ENCODE peak calls at places on chromosome 1, in eight cellular contexts. R, X, A, S, Y, G, L and U are unnamed samples.

GRCh38 chr1:70828177-70828576 is 219.4 kb downstream of the PTGER3 start:
- DNase-seq in R (no peak), X (no peak), A (no peak), S (no peak), Y (no peak), G (no peak), L (no peak), U (no peak)

GRCh38 chr1:115275216-115275615 is 62.8 kb downstream of the NGF start:
- DNase-seq in R (no peak), X (no peak), A (no peak), S (no peak), Y (no peak), G (peak; percentile 30), L (no peak), U (no peak)

GRCh38 chr1:185733818-185734709 is at the start of gene HMCN1:
- DNase-seq in R (peak; percentile 79), X (no peak), A (no peak), S (peak; percentile 65), Y (peak; percentile 34), G (peak; percentile 65), L (peak; percentile 82), U (peak; percentile 93)

GRCh38 chr1:7299994-7300393 is 471.1 kb upstream of the VAMP3 start:
- DNase-seq in R (no peak), X (no peak), A (no peak), S (no peak), Y (peak; percentile 65), G (peak; percentile 96), L (no peak), U (no peak)

GRCh38 chr1:55418625-55419024 is 203.5 kb upstream of the USP24 start:
- DNase-seq in R (no peak), X (no peak), A (no peak), S (no peak), Y (no peak), G (no peak), L (no peak), U (no peak)

GRCh38 chr1:183993132-183993531 is 44.4 kb downstream of the COLGALT2 start:
- DNase-seq in R (no peak), X (no peak), A (no peak), S (no peak), Y (no peak), G (no peak), L (no peak), U (no peak)

GRCh38 chr1:235883261-235883927 is 16.7 kb upstream of the LYST start:
- DNase-seq in R (peak; percentile 95), X (no peak), A (no peak), S (peak; percentile 57), Y (peak; percentile 89), G (peak; percentile 97), L (peak; percentile 79), U (peak; percentile 95)

GRCh38 chr1:40753142-40753882 is 30.3 kb upstream of the KCNQ4 start:
- DNase-seq in R (no peak), X (no peak), A (no peak), S (no peak), Y (no peak), G (no peak), L (no peak), U (no peak)

GRCh38 chr1:234235373-234235772 is 137.9 kb upstream of the COA6 start:
- DNase-seq in R (no peak), X (no peak), A (no peak), S (no peak), Y (no peak), G (no peak), L (no peak), U (no peak)

GRCh38 chr1:225860107-225860506 is 22.1 kb downstream of the TMEM63A start:
- DNase-seq in R (no peak), X (no peak), A (no peak), S (no peak), Y (no peak), G (no peak), L (no peak), U (no peak)

GRCh38 chr1:2352341-2353214 is 38.8 kb downstream of the MORN1 start:
- DNase-seq in R (no peak), X (no peak), A (no peak), S (no peak), Y (no peak), G (no peak), L (peak; percentile 13), U (peak; percentile 49)

GRCh38 chr1:2353907-2354438 is 37.4 kb downstream of the MORN1 start:
- DNase-seq in R (no peak), X (no peak), A (no peak), S (no peak), Y (no peak), G (no peak), L (no peak), U (no peak)

GRCh38 chr1:2354511-2355407 is 36.6 kb downstream of the MORN1 start:
- DNase-seq in R (no peak), X (no peak), A (no peak), S (no peak), Y (no peak), G (no peak), L (peak; percentile 8), U (peak; percentile 66)

GRCh38 chr1:2351723-2352122 is 39.6 kb downstream of the MORN1 start:
- DNase-seq in R (peak; percentile 10), X (no peak), A (no peak), S (no peak), Y (no peak), G (no peak), L (peak; percentile 0), U (peak; percentile 53)

GRCh38 chr1:2353215-2353906 is 38.0 kb downstream of the MORN1 start:
- DNase-seq in R (peak; percentile 18), X (no peak), A (no peak), S (no peak), Y (no peak), G (no peak), L (peak; percentile 17), U (peak; percentile 64)
- H3K27me3 ChIP-seq in R (no peaks in the 10 kb centered on the region), X (no peaks in the 10 kb centered on the region), A (no peaks in the 10 kb centered on the region), S (no peaks in the 10 kb centered on the region), Y (no peaks in the 10 kb centered on the region), G (no peaks in the 10 kb centered on the region), L (no peaks in the 10 kb centered on the region), U (no peaks in the 10 kb centered on the region)

GRCh38 chr1:214271995-214272731 is 8.8 kb upstream of the SMYD2 start:
- DNase-seq in R (no peak), X (no peak), A (no peak), S (no peak), Y (no peak), G (no peak), L (no peak), U (no peak)
- H3K27me3 ChIP-seq in R (peaks cover 27% of the 10 kb centered on the region), X (no peaks in the 10 kb centered on the region), A (peaks cover 6% of the 10 kb centered on the region), S (no peaks in the 10 kb centered on the region), Y (no peaks in the 10 kb centered on the region), G (peaks cover 10% of the 10 kb centered on the region), L (no peaks in the 10 kb centered on the region), U (no peaks in the 10 kb centered on the region)

GRCh38 chr1:147785794-147786506 is 25.5 kb upstream of the GJA5 start:
- DNase-seq in R (no peak), X (no peak), A (no peak), S (no peak), Y (no peak), G (no peak), L (no peak), U (no peak)

GRCh38 chr1:147786536-147786935 is 26.1 kb upstream of the GJA5 start:
- DNase-seq in R (no peak), X (no peak), A (no peak), S (no peak), Y (no peak), G (no peak), L (no peak), U (no peak)

DNA sequence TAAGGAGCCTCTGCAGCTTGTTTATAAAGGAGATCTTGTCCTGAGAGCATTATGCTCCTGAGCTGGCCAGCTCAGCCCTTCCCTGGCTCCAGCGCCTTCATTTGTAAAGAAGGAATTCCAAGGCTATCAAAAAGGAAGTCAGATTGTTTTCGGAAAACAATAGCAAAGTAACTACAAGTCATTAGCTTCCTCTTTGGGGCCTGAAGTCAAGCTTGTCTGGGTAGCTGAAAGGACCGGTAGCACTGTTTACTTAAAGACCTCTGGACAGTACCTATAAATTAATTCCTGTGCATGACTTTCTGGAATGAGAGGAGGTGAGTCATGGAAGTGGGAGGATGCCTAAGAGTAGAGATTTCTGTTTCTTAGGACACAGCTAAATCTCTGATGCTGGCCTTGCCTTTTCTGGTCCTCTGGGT is 20.7 kb upstream of the GJA5 start:
- DNase-seq in R (no peak), X (no peak), A (no peak), S (no peak), Y (no peak), G (peak; percentile 3), L (no peak), U (no peak)
- H3K27me3 ChIP-seq in R (no peaks in the 10 kb centered on the region), X (no peaks in the 10 kb centered on the region), A (no peaks in the 10 kb centered on the region), S (no peaks in the 10 kb centered on the region), Y (no peaks in the 10 kb centered on the region), G (no peaks in the 10 kb centered on the region), L (no peaks in the 10 kb centered on the region), U (no peaks in the 10 kb centered on the region)

GRCh38 chr1:110082477-110082876 is 12.0 kb upstream of the ALX3 start:
- DNase-seq in R (no peak), X (no peak), A (no peak), S (no peak), Y (no peak), G (no peak), L (no peak), U (no peak)
- H3K27me3 ChIP-seq in R (no peaks in the 10 kb centered on the region), X (peaks cover 34% of the 10 kb centered on the region), A (peaks cover 44% of the 10 kb centered on the region), S (no peaks in the 10 kb centered on the region), Y (peaks cover 51% of the 10 kb centered on the region), G (peaks cover 83% of the 10 kb centered on the region), L (no peaks in the 10 kb centered on the region), U (no peaks in the 10 kb centered on the region)

DNA sequence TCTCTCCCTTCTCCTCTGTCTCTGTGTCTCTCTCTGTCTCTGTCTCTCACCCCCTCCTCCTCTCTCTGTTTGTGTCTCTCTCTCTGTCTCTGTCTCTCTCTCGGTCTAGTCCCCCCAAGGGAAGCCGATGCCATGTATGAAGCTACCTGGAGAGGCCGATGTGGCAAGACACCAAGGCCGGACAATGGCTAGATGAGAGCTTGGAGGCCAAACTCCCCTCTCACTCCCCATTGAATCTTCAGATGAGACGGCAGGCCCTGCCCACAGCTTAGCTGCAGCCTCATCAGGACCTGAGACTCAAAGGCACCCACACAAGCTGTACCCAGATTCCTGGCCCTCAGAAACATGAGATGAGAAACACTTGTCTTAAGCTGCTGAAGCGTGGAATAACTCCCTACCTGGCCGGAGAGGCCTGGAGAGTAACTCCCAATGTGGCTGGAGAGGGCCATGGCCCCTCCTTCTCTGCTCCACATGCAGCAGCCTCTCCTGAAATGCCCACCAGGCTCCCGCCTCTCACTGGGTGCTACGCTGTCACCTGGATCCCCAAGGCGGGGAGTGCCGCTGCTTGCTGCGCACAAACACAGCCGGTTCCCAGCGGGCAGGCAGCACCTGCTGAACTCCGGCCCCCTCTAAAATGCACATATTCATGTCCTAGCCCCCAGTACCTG is 7.8 kb upstream of the ACTRT2 start:
- DNase-seq in R (no peak), X (no peak), A (no peak), S (peak; percentile 43), Y (no peak), G (no peak), L (no peak), U (peak; percentile 62)
- H3K27me3 ChIP-seq in R (peaks cover 20% of the 10 kb centered on the region), X (no peaks in the 10 kb centered on the region), A (peaks cover 8% of the 10 kb centered on the region), S (no peaks in the 10 kb centered on the region), Y (no peaks in the 10 kb centered on the region), G (no peaks in the 10 kb centered on the region), L (peaks cover 3% of the 10 kb centered on the region), U (no peaks in the 10 kb centered on the region)